ENCODE peak calls at places on chromosomes 2 and 18, in six cellular contexts. G, U, M, I, X and C are unnamed samples.

GRCh38 chr2:173943139-173943538 is 22.0 kb downstream of the SP3 start:
- DNase-seq in G (no peak), U (no peak), M (no peak), I (no peak), X (no peak), C (no peak)

GRCh38 chr2:28168376-28168775 is 224.3 kb upstream of the FOSL2 start:
- DNase-seq in G (no peak), U (no peak), M (no peak), I (no peak), X (no peak), C (no peak)

GRCh38 chr2:234324151-234324550 is 172.7 kb downstream of the ARL4C start:
- DNase-seq in G (no peak), U (no peak), M (no peak), I (no peak), X (no peak), C (no peak)

GRCh38 chr2:70988151-70988550 is 6.5 kb downstream of the TEX261 start:
- DNase-seq in G (peak), U (no peak), M (no peak), I (no peak), X (no peak), C (no peak)

GRCh38 chr18:49988101-49988500 is 174.8 kb upstream of the ACAA2 start:
- DNase-seq in G (no peak), U (no peak), M (no peak), I (no peak), X (no peak), C (no peak)

GRCh38 chr2:201411421-201411820 is 39.8 kb downstream of the TRAK2 start:
- DNase-seq in G (no peak), U (no peak), M (no peak), I (no peak), X (no peak), C (no peak)

GRCh38 chr2:121810959-121811853 is 55.8 kb downstream of the TSN start:
- DNase-seq in G (peak), U (peak), M (peak), I (peak), X (peak), C (peak)

GRCh38 chr18:38007931-38008330 is 442.3 kb upstream of the CELF4 start:
- DNase-seq in G (no peak), U (no peak), M (no peak), I (no peak), X (no peak), C (no peak)

GRCh38 chr2:121046335-121046734 is 238.7 kb downstream of the TFCP2L1 start:
- DNase-seq in G (no peak), U (no peak), M (no peak), I (no peak), X (no peak), C (no peak)

GRCh38 chr2:121816797-121817196 is 61.3 kb downstream of the TSN start:
- DNase-seq in G (no peak), U (no peak), M (no peak), I (no peak), X (no peak), C (no peak)

GRCh38 chr2:25743132-25743830 is 69.9 kb upstream of the DTNB start:
- DNase-seq in G (no peak), U (no peak), M (no peak), I (no peak), X (no peak), C (no peak)

GRCh38 chr2:7860693-7861092 is 821.2 kb upstream of the ID2 start:
- DNase-seq in G (no peak), U (no peak), M (no peak), I (no peak), X (no peak), C (no peak)

GRCh38 chr2:219158586-219158985 is 2.0 kb downstream of the NHEJ1 start:
- DNase-seq in G (no peak), U (no peak), M (no peak), I (no peak), X (no peak), C (no peak)

GRCh38 chr18:32891130-32891529 is 118.3 kb upstream of the KLHL14 start:
- DNase-seq in G (no peak), U (no peak), M (no peak), I (no peak), X (no peak), C (no peak)

GRCh38 chr18:59084286-59084779 is 55.4 kb upstream of the SEC11C start:
- DNase-seq in G (peak), U (peak), M (peak), I (peak), X (peak), C (peak)

GRCh38 chr2:26469092-26469710 is 8.7 kb downstream of the OTOF start:
- DNase-seq in G (no peak), U (no peak), M (no peak), I (peak), X (no peak), C (peak)

GRCh38 chr2:207317358-207317984 is 151.7 kb upstream of the KLF7 start:
- DNase-seq in G (no peak), U (no peak), M (no peak), I (no peak), X (no peak), C (no peak)

GRCh38 chr2:192278701-192279100 is 84.0 kb upstream of the TMEFF2 start:
- DNase-seq in G (no peak), U (no peak), M (no peak), I (no peak), X (no peak), C (no peak)

GRCh38 chr2:197057946-197058345 is 131.4 kb upstream of the PGAP1 start:
- DNase-seq in G (no peak), U (no peak), M (no peak), I (no peak), X (no peak), C (no peak)
- TF ChIP-seq CTCF in G (no peak), U (no peak), M (no peak), I (no peak), X (no peak), C (no peak)

GRCh38 chr2:227508001-227508400 is 36.0 kb downstream of the AGFG1 start:
- DNase-seq in G (no peak), U (no peak), M (no peak), I (no peak), X (no peak), C (no peak)

GRCh38 chr2:227506456-227506855 is 34.5 kb downstream of the AGFG1 start:
- DNase-seq in G (no peak), U (no peak), M (no peak), I (no peak), X (no peak), C (no peak)

GRCh38 chr2:227504700-227505099 is 32.7 kb downstream of the AGFG1 start:
- DNase-seq in G (no peak), U (no peak), M (no peak), I (no peak), X (no peak), C (no peak)

GRCh38 chr2:227499971-227500630 is 28.1 kb downstream of the AGFG1 start:
- DNase-seq in G (no peak), U (peak), M (no peak), I (no peak), X (no peak), C (no peak)

DNA sequence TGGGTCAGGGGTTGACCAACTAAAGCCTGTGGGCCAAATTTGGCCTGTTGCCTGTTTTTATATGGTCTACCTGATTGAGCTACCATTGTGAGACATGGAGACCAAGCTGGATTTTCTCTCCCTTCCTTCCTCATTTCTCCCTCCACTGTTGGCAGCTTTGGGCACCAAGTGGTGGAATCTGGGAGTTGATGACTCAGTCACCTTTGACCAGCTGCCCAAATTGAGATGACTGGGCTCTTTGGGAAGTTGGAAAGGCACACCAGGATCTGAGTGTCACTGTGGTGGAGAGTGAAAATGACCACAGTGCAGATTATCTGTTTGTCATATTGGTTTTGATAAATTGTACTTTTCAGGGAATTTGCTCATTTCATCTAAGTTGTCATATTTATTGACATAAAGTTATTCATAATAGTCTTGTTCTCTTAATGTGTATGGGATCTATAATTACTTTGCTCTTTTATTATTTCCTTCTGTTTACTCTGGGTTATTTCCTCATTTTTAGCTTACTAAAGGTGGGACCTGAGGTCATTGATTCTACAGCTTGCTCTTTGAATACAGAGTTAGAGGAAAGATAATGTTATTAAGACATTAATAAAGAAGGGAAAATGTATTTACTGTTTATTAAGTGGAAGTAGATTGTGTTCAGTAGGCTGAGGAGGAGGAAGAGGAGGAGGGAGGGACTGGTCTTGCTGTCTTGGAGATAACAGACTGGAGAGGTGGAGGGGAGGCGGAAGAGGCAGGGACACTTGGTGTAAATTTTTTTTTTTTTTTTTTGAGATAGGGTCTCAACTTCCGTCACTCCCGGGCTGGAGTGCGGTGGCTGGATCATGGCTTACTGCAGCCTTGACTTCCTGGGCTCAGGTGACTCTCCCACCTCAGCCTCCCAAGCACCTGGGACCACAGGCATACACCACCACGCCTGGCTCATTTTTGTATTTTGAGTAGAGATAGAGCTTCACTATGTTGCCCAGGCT is 31.8 kb downstream of the AGFG1 start:
- DNase-seq in G (peak), U (peak), M (no peak), I (no peak), X (no peak), C (no peak)
- TF ChIP-seq CTCF in G (no peak), U (no peak), M (no peak), I (no peak), X (no peak), C (no peak)

GRCh38 chr2:109311771-109312170 is 182.8 kb downstream of the SH3RF3 start:
- DNase-seq in G (no peak), U (no peak), M (no peak), I (no peak), X (no peak), C (no peak)

GRCh38 chr2:109313343-109313742 is 184.3 kb downstream of the SH3RF3 start:
- DNase-seq in G (no peak), U (no peak), M (no peak), I (no peak), X (no peak), C (no peak)

GRCh38 chr2:109317471-109318090 is 188.6 kb downstream of the SH3RF3 start:
- DNase-seq in G (peak), U (no peak), M (no peak), I (no peak), X (no peak), C (no peak)

GRCh38 chr2:109316091-109316490 is 187.1 kb downstream of the SH3RF3 start:
- DNase-seq in G (no peak), U (no peak), M (no peak), I (no peak), X (no peak), C (no peak)

GRCh38 chr2:109312902-109313301 is 183.9 kb downstream of the SH3RF3 start:
- DNase-seq in G (no peak), U (no peak), M (no peak), I (no peak), X (no peak), C (no peak)
- TF ChIP-seq CTCF in G (no peak), U (no peak), M (no peak), I (no peak), X (no peak), C (no peak)

GRCh38 chr2:46555011-46555410 is 75.6 kb downstream of the TMEM247 start:
- DNase-seq in G (no peak), U (no peak), M (no peak), I (no peak), X (no peak), C (no peak)
- TF ChIP-seq CTCF in G (peak), U (peak), M (peak), I (peak), X (peak), C (peak)

GRCh38 chr18:66344227-66344626 is 259.7 kb downstream of the CDH19 start:
- DNase-seq in G (no peak), U (no peak), M (no peak), I (no peak), X (no peak), C (no peak)

GRCh38 chr18:66346833-66347595 is 256.9 kb downstream of the CDH19 start:
- DNase-seq in G (no peak), U (no peak), M (no peak), I (no peak), X (no peak), C (no peak)

DNA sequence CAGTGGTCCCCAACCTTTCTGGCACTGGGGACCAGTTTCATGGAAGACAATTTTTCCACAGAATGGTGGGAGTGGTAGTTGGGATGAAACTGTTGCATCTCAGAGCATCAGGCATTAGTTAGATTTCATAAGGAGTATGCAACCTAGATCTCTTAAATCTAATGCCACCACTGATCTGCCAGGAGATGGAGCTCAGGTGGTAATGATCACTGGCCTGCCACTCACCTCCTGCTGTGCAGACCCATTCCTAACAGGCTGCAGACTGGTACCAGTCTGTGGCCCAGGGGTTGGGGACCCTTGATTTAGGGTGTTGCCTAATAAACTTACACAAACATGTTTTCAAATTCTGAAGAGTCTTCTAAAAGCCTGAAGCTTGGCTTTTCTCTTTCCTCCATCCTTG is 261.3 kb downstream of the CDH19 start:
- DNase-seq in G (no peak), U (no peak), M (no peak), I (no peak), X (no peak), C (no peak)
- TF ChIP-seq CTCF in G (no peak), U (no peak), M (no peak), I (no peak), X (no peak), C (no peak)

GRCh38 chr2:88967844-88968243 is 276.4 kb downstream of the RPIA start:
- DNase-seq in G (no peak), U (no peak), M (no peak), I (no peak), X (no peak), C (peak)
- TF ChIP-seq CTCF in G (no peak), U (peak), M (no peak), I (peak), X (peak), C (peak)

GRCh38 chr2:241150660-241151530 is 628 bp downstream of the PPP1R7 start:
- DNase-seq in G (no peak), U (no peak), M (no peak), I (no peak), X (no peak), C (no peak)

GRCh38 chr2:241148239-241148638 is 1.0 kb downstream of the PASK start:
- DNase-seq in G (no peak), U (no peak), M (no peak), I (no peak), X (no peak), C (no peak)

GRCh38 chr2:241149675-241149924 is 328 bp upstream of the PASK start:
- DNase-seq in G (no peak), U (no peak), M (no peak), I (no peak), X (no peak), C (no peak)

GRCh38 chr2:241148891-241149674 is at the start of gene PASK:
- DNase-seq in G (peak), U (peak), M (peak), I (peak), X (peak), C (peak)

GRCh38 chr2:241149925-241150659 is at the start of gene PPP1R7:
- DNase-seq in G (peak), U (peak), M (peak), I (peak), X (peak), C (peak)
- TF ChIP-seq CTCF in G (no peak), U (no peak), M (peak), I (no peak), X (no peak), C (no peak)